ENCODE peak calls at places on chromosomes 11 and 22, in six cellular contexts. K, I, U, C, S and R are unnamed samples.

GRCh38 chr22:20439928-20440575 is 2.4 kb upstream of the SCARF2 start:
- DNase-seq in S (no peak), I (no peak), K (no peak), C (no peak), U (no peak), R (no peak)

GRCh38 chr11:47259178-47259977 is 1.6 kb downstream of the NR1H3 start:
- DNase-seq in U (peak), S (peak), C (no peak), I (no peak), K (peak), R (peak)

GRCh38 chr22:22550789-22551434 is 8.2 kb downstream of the PRAME start:
- DNase-seq in U (no peak), S (no peak), C (no peak), I (no peak), K (no peak), R (no peak)

GRCh38 chr22:23098718-23099524 is 28.6 kb downstream of the GNAZ start:
- DNase-seq in K (no peak), U (no peak), I (no peak), S (no peak), C (no peak), R (no peak)

GRCh38 chr11:35918716-35919115 is 25.1 kb upstream of the LDLRAD3 start:
- DNase-seq in S (no peak), K (no peak), C (no peak), U (no peak), I (no peak), R (no peak)

GRCh38 chr11:4680341-4680740 is 17.3 kb downstream of the OR51E2 start:
- DNase-seq in K (no peak), S (no peak), I (no peak), C (no peak), U (no peak), R (no peak)

GRCh38 chr11:107496011-107496410 is 38.4 kb upstream of the CWF19L2 start:
- DNase-seq in C (no peak), U (no peak), S (no peak), K (no peak), I (peak), R (no peak)

GRCh38 chr11:115190196-115190595 is 314.0 kb downstream of the CADM1 start:
- DNase-seq in U (no peak), C (no peak), S (no peak), K (no peak), I (no peak), R (no peak)

GRCh38 chr11:38498721-38499120 is 1900.7 kb upstream of the RAG2 start:
- DNase-seq in I (no peak), U (no peak), K (no peak), C (no peak), S (no peak), R (no peak)

GRCh38 chr11:112697779-112698178 is 263.4 kb upstream of the NCAM1 start:
- DNase-seq in I (no peak), S (no peak), U (no peak), C (no peak), K (no peak), R (no peak)